ENCODE peak calls at places on chromosomes 16 and 17, in four cellular contexts. I, P, B and Q are unnamed samples.

GRCh38 chr16:11665071-11665491 is 3.2 kb upstream of the SNN start:
- DNase-seq in I (no peak), B (no peak), P (peak; percentile 55), Q (no peak)

GRCh38 chr16:87436225-87437172 is 44.4 kb downstream of the MAP1LC3B start:
- DNase-seq in I (no peak), P (no peak), B (no peak), Q (no peak)

GRCh38 chr16:89922884-89923639 is at the start of gene TUBB3:
- DNase-seq in B (no peak), P (peak; percentile 85), I (peak; percentile 80), Q (peak; percentile 83)

GRCh38 chr17:61253293-61253801 is 146.3 kb upstream of the TBX2 start:
- DNase-seq in P (no peak), I (no peak), B (no peak), Q (no peak)

GRCh38 chr17:49229076-49229804 is 1.3 kb downstream of the PHOSPHO1 start:
- DNase-seq in P (no peak), I (no peak), B (no peak), Q (no peak)

GRCh38 chr16:583470-583814 is 6.4 kb upstream of the RAB40C start:
- DNase-seq in P (peak; percentile 57), I (no peak), B (no peak), Q (no peak)

GRCh38 chr16:46796764-46797269 is 34.2 kb downstream of the C16orf87 start:
- DNase-seq in B (no peak), I (no peak), P (no peak), Q (no peak)

GRCh38 chr16:84331998-84332780 is 36.1 kb upstream of the ATP2C2 start:
- DNase-seq in P (no peak), B (no peak), I (no peak), Q (no peak)

GRCh38 chr16:9225527-9226316 is 134.3 kb downstream of the HAPSTR1 start:
- DNase-seq in I (peak; percentile 43), B (no peak), P (peak; percentile 48), Q (no peak)

GRCh38 chr16:15907863-15908478 is 19.6 kb upstream of the CEP20 start:
- DNase-seq in B (peak; percentile 59), P (peak; percentile 81), I (peak; percentile 84), Q (peak; percentile 38)

GRCh38 chr17:57021226-57021940 is 43.5 kb downstream of the SCPEP1 start:
- DNase-seq in B (no peak), I (peak; percentile 58), P (no peak), Q (no peak)

GRCh38 chr16:106623-107324 is 28.7 kb downstream of the MPG start:
- DNase-seq in I (peak; percentile 86), P (peak; percentile 50), B (peak; percentile 41), Q (peak; percentile 71)

GRCh38 chr17:33266611-33267010 is 26.5 kb downstream of the ASIC2 start:
- DNase-seq in B (no peak), I (no peak), P (no peak), Q (no peak)

GRCh38 chr17:81701288-81702071 is 1.7 kb upstream of the MRPL12 start:
- DNase-seq in I (no peak), B (no peak), P (no peak), Q (no peak)

GRCh38 chr16:6099102-6099501 is 1001.5 kb upstream of the EEF2KMT start:
- DNase-seq in P (no peak), B (no peak), I (no peak), Q (no peak)

GRCh38 chr17:58452738-58453137 is 35.4 kb upstream of the RNF43 start:
- DNase-seq in B (no peak), I (no peak), P (no peak), Q (no peak)

GRCh38 chr17:8152981-8153549 is 861 bp upstream of the PER1 start:
- DNase-seq in B (no peak), I (no peak), P (no peak), Q (no peak)

GRCh38 chr16:8620535-8620934 is 963 bp upstream of the METTL22 start:
- DNase-seq in B (no peak), P (no peak), I (no peak), Q (no peak)

GRCh38 chr16:49532243-49532870 is 158.8 kb downstream of the C16orf78 start:
- DNase-seq in I (no peak), P (no peak), B (no peak), Q (no peak)

GRCh38 chr17:78532922-78533640 is 44.1 kb downstream of the DNAH17 start:
- DNase-seq in B (no peak), P (no peak), I (peak; percentile 88), Q (peak; percentile 11)

GRCh38 chr17:64653985-64654355 is 8.1 kb downstream of the SMURF2 start:
- DNase-seq in I (no peak), B (no peak), P (no peak), Q (no peak)

DNA sequence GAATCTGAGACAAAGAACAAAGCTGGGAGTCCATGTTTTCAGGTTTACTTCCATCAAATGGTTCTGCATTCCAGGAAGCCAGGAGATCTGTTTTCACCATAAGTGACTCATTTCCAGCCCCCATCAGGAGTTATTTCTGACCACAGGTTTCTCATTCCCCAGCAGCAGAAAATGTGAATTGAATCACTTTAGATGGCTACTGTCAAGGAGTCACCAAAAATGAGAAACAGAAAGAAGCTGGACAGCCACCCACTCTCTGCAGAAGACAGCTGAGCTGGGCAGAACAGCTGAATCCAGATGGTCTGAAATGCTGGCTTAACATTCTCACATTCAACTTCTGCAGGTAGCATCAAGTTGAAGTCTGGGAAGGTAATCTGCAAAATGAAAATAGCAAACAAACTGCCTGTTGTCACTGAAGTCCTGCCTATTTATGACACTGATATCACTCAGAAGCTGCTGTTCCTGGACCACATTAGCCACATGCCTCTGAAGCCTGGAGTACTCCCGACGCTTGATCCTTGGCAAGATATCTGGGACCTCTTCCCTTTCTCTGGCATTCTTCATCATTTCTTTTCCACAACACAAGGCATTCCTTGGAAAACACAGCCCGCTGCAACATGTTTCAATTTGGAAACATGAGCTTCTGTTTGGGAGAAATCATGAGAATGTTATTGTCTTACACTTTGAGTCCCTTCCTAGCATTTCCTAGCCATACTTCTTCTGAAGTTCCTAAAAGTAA is 15.3 kb downstream of the CCL11 start:
- DNase-seq in B (no peak), I (no peak), P (no peak), Q (peak; percentile 44)
- TF ChIP-seq JUN in B (no peak), I (no peak), P (no peak), Q (peak; percentile 55)

DNA sequence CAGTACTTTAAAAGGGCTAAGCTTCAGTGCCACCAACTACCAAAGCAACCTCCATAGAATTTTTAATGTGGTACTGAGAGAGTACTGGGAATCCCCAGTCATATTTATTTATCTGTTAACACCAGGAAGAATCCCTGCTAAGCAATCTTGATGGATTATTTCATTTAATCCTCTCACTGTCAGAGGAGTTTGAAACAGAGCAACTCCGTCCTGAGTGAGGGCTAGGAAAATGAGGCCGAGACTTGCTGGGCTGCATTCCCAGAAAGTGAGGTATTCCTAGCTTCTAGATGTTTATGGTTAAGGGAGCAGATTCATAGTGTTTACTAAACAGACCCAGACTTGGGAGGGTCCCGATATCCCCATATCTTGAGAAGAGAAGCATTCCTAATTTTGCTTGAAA is 28.8 kb upstream of the CLEC3A start:
- DNase-seq in P (no peak), B (no peak), I (no peak), Q (no peak)
- TF ChIP-seq MAX in P (no peak), B (no peak), I (no peak), Q (no peak)

GRCh38 chr17:39174907-39175694 is 9.1 kb upstream of the ARL5C start:
- DNase-seq in B (peak; percentile 82), I (peak; percentile 79), P (peak; percentile 92), Q (peak; percentile 44)
- TF ChIP-seq JUN in B (no peak), I (no peak), P (no peak), Q (no peak)

GRCh38 chr17:28725660-28726395 is at the start of gene TLCD1:
- DNase-seq in P (peak; percentile 77), I (peak; percentile 86), B (no peak), Q (peak; percentile 58)
- TF ChIP-seq MAX in P (peak; percentile 94), I (peak; percentile 96), B (peak; percentile 97), Q (no peak)